ENCODE peak calls at places on chromosomes 7 and 10, in four cellular contexts. R is CD8-positive, alpha-beta T cell; N is naive thymus-derived CD4-positive, alpha-beta T cell; Z is esophagus squamous epithelium. Y is an unnamed sample.

GRCh38 chr7:21345361-21345760 is 82.5 kb upstream of the SP4 start:
- DNase-seq in R (no peak), N (no peak), Z (no peak), Y (no peak)

GRCh38 chr7:130273081-130273699 is 6.5 kb downstream of the CPA2 start:
- DNase-seq in R (peak; percentile 19), N (peak; percentile 32), Z (no peak), Y (peak; percentile 1)

GRCh38 chr7:116241296-116241695 is 31.0 kb downstream of the TES start:
- DNase-seq in R (no peak), N (no peak), Z (no peak), Y (no peak)

GRCh38 chr7:157979631-157980340 is 607.8 kb downstream of the PTPRN2 start:
- DNase-seq in R (no peak), N (no peak), Z (no peak), Y (no peak)

GRCh38 chr7:91007371-91007770 is 256.9 kb upstream of the FZD1 start:
- DNase-seq in R (no peak), N (no peak), Z (no peak), Y (no peak)

GRCh38 chr7:66371096-66371824 is 166.1 kb downstream of the TPST1 start:
- DNase-seq in R (no peak), N (no peak), Z (no peak), Y (no peak)

GRCh38 chr10:94042001-94042813 is 48.5 kb downstream of the PLCE1 start:
- DNase-seq in R (no peak), N (no peak), Z (no peak), Y (no peak)

GRCh38 chr7:157693071-157693520 is 356.3 kb downstream of the DNAJB6 start:
- DNase-seq in R (no peak), N (no peak), Z (no peak), Y (no peak)

GRCh38 chr10:118585794-118586193 is 9.7 kb downstream of the PRLHR start:
- DNase-seq in R (no peak), N (no peak), Z (no peak), Y (no peak)

DNA sequence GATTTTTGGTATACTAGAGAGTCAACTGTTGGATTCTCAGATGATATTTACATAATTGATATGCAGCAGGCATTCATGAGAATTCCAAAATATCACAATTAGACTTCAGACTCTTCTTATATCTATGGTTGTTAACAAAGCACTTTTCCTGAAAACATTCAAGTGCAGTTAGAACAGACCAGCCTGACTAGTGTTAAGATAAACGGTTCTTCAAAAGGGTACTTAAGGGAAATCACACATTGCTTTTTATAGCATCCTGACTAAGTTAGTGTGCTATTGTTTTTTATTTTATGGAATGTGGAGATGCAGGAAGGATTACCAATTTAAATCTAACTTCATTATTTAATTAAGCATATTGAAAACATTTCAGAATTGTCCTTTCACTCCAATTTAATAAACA is 405.1 kb downstream of the PLXDC2 start:
- DNase-seq in R (no peak), N (no peak), Z (no peak), Y (no peak)
- H3K27ac ChIP-seq in R (no peak overlapping the region), N (no peak overlapping the region), Z (no peak overlapping the region), Y (no peak overlapping the region)

GRCh38 chr10:103734731-103735130 is 120.6 kb downstream of the SH3PXD2A start:
- DNase-seq in R (no peak), N (no peak), Z (no peak), Y (no peak)
- H3K4me1 ChIP-seq in R (no peaks in the 10 kb centered on the region), N (no peaks in the 10 kb centered on the region), Z (peaks cover 31% of the 10 kb centered on the region), Y (no peaks in the 10 kb centered on the region)

GRCh38 chr10:128062837-128063563 is 63.2 kb downstream of the MKI67 start:
- DNase-seq in R (peak; percentile 48), N (peak; percentile 70), Z (no peak), Y (peak; percentile 74)

GRCh38 chr10:128063736-128064614 is 62.2 kb downstream of the MKI67 start:
- DNase-seq in R (no peak), N (no peak), Z (no peak), Y (no peak)

GRCh38 chr10:128061306-128062300 is 64.6 kb downstream of the MKI67 start:
- DNase-seq in R (no peak), N (no peak), Z (no peak), Y (no peak)

GRCh38 chr10:128060341-128060851 is 65.8 kb downstream of the MKI67 start:
- DNase-seq in R (no peak), N (no peak), Z (no peak), Y (no peak)

GRCh38 chr10:128062331-128062730 is 63.9 kb downstream of the MKI67 start:
- DNase-seq in R (no peak), N (no peak), Z (no peak), Y (no peak)
- H3K27ac ChIP-seq in R (peak overlapping the region; percentile 39), N (peak overlapping the region; percentile 61), Z (peak overlapping the region; percentile 78), Y (peak overlapping the region; percentile 67)

GRCh38 chr7:1098243-1099153 is 10.6 kb downstream of the GPER1 start:
- DNase-seq in R (no peak), N (no peak), Z (no peak), Y (no peak)
- H3K4me1 ChIP-seq in R (no peaks in the 10 kb centered on the region), N (no peaks in the 10 kb centered on the region), Z (no peaks in the 10 kb centered on the region), Y (peaks cover 9% of the 10 kb centered on the region)

DNA sequence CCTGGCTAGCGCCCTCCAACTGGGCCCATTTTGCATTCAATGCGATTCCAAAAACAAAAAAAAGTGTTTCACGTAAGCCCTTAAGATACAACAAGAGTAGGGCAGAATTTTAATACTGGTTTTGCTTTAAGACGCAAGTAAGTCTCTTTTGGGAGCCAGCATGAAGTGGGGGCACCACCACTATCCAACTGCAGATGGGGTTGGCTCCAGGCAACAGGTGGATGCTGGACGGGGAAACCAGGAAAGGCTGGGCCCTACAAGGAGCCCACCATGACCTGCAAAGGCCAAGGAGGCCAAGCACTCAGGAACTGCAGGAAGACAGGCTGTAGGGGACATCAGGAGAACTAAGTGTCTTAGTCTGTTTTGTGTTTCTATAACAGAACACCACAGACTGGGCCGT is 86.5 kb upstream of the INSIG1 start:
- DNase-seq in R (no peak), N (no peak), Z (no peak), Y (no peak)
- H3K27ac ChIP-seq in R (no peak overlapping the region), N (no peak overlapping the region), Z (no peak overlapping the region), Y (no peak overlapping the region)

GRCh38 chr10:75437693-75438092 is 6.3 kb downstream of the LRMDA start:
- DNase-seq in R (no peak), N (no peak), Z (no peak), Y (no peak)

GRCh38 chr10:75440271-75440793 is 8.9 kb downstream of the LRMDA start:
- DNase-seq in R (no peak), N (no peak), Z (no peak), Y (no peak)

GRCh38 chr10:75436896-75437295 is 5.5 kb downstream of the LRMDA start:
- DNase-seq in R (no peak), N (no peak), Z (no peak), Y (no peak)

GRCh38 chr10:75439811-75440210 is 8.4 kb downstream of the LRMDA start:
- DNase-seq in R (no peak), N (no peak), Z (no peak), Y (no peak)

DNA sequence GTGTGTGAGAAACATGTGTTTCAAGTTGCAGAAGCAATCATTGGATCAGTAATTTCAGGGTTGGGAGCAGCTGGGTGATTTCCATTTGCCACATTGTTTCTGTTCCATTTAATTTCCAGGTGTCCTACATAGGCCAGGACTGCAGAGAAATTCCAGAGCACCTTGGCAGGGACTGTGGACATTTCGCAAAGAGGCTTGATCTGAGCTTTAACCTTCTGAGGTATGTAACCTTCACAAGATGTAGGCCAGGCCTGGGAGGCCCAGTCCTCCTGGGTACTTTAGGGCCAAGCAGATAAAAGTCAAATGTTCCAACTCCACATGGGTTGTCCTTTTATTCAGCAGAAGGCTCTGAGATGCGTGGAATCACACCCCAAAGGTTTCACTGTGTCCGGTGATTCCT is 6.9 kb downstream of the LRMDA start:
- DNase-seq in R (no peak), N (no peak), Z (no peak), Y (no peak)
- H3K4me1 ChIP-seq in R (no peaks in the 10 kb centered on the region), N (no peaks in the 10 kb centered on the region), Z (no peaks in the 10 kb centered on the region), Y (no peaks in the 10 kb centered on the region)

DNA sequence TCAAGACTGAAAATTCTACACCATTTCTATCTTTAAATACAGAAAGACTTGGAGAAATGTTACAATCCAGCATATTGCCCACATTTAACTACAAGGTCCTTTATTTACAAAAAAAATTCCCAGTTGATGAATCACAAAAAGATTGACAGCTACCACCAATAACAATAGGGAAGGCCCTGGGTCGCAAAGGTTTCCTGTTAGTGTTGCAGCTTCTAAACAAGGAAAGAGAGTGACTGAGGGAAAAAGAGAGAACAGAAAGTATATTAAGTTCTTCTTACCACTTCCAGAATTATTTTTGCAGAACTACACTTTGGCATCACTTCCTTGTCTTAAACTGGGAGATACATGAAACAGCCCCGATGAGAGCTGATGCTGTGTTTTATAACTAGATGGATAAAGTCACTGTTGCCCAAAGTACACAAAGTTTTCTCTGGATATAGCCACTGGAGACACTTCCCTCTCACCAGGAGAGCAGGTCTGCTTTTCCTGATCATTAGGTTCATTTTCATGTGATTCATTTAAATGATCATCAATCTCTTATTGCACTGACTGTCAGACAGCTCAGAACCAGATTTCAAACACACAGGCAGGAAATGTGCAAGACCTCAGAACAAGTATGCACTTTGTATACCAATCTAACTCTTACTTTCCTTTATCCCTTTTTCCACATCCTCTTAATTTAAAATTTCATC is 57.0 kb downstream of the SHTN1 start:
- DNase-seq in R (no peak), N (no peak), Z (no peak), Y (no peak)
- H3K27ac ChIP-seq in R (no peak overlapping the region), N (no peak overlapping the region), Z (no peak overlapping the region), Y (no peak overlapping the region)

DNA sequence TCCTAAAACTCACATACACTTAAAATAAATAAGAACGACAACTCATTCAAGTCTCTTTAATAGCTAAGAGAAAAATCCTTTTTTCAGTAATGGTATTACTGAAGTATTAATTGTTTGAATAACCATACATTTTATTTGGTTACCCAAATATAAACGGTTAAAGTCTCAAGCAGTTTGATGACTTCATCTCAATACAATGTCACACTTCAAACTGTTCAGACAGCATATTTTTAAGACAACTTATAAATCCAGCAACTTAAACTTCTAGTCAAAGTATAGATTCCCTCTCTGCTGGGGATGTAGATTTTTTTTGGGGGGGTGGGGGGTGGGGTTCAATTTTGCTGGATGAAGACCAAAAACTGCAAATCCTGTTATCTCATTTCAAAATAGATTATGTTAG is 42.0 kb downstream of the GNA12 start:
- DNase-seq in R (no peak), N (no peak), Z (no peak), Y (no peak)
- H3K4me1 ChIP-seq in R (peaks cover 10% of the 10 kb centered on the region), N (peaks cover 12% of the 10 kb centered on the region), Z (peaks cover 12% of the 10 kb centered on the region), Y (peaks cover 20% of the 10 kb centered on the region)

Y was measured in CD4-positive, alpha-beta memory T cell.